ENCODE peak calls at places on chromosomes 16 and 17, in seven cellular contexts. H, W, I, N, S, R and J are unnamed samples. For H3K4me1, the result is how much of the 10 kb centered on the place peaks cover.

GRCh38 chr16:15732416-15732815 is 82.4 kb downstream of the NDE1 start:
- DNase-seq in S (no peak), I (no peak), H (no peak), W (no peak), R (no peak), N (no peak), J (no peak)

GRCh38 chr17:6069611-6070279 is 434 bp upstream of the WSCD1 start:
- DNase-seq in W (no peak), N (no peak), R (no peak), H (no peak), I (no peak), S (peak), J (no peak)

GRCh38 chr17:30819941-30820705 is 4.4 kb downstream of the CRLF3 start:
- DNase-seq in W (peak), S (no peak), H (no peak), I (no peak), R (no peak), N (no peak), J (no peak)

GRCh38 chr17:80246266-80246681 is 14.4 kb upstream of the RNF213 start:
- DNase-seq in R (peak), H (no peak), I (no peak), W (peak), S (no peak), N (no peak), J (no peak)

GRCh38 chr17:51120357-51120738 is 320 bp downstream of the SPAG9 start:
- DNase-seq in W (no peak), S (peak), H (peak), N (no peak), R (no peak), I (no peak), J (no peak)

GRCh38 chr16:64047207-64047606 is 1074.7 kb downstream of the CDH11 start:
- DNase-seq in I (no peak), H (no peak), N (no peak), S (no peak), W (no peak), R (no peak), J (no peak)

GRCh38 chr16:11367483-11367906 is 22.2 kb downstream of the RMI2 start:
- DNase-seq in W (no peak), S (no peak), H (no peak), R (no peak), N (no peak), I (no peak), J (no peak)

GRCh38 chr17:74860229-74860998 is 729 bp upstream of the GRIN2C start:
- DNase-seq in H (no peak), N (no peak), W (no peak), S (no peak), I (peak), R (no peak), J (no peak)

GRCh38 chr17:16378631-16379282 is 2.1 kb upstream of the UBB start:
- DNase-seq in S (peak), H (peak), N (no peak), I (no peak), W (peak), R (no peak), J (no peak)

GRCh38 chr17:47776330-47777197 is 43.5 kb downstream of the TBX21 start:
- DNase-seq in H (no peak), I (peak), S (peak), N (no peak), W (no peak), R (no peak), J (no peak)

GRCh38 chr17:4956493-4957061 is 5.7 kb downstream of the ENO3 start:
- DNase-seq in R (peak), W (no peak), S (no peak), H (no peak), N (no peak), I (peak), J (no peak)

GRCh38 chr17:56244268-56244890 is 91.1 kb downstream of the ANKFN1 start:
- DNase-seq in W (no peak), N (no peak), S (no peak), R (no peak), I (peak), H (no peak), J (no peak)

GRCh38 chr17:78437508-78438169 is 59.2 kb downstream of the PGS1 start:
- DNase-seq in W (no peak), I (no peak), N (no peak), R (no peak), H (no peak), S (no peak), J (no peak)

GRCh38 chr17:45703806-45704205 is 80.3 kb upstream of the CRHR1 start:
- DNase-seq in R (no peak), I (no peak), H (no peak), N (no peak), W (no peak), S (no peak), J (no peak)

GRCh38 chr17:73856585-73856984 is 212.3 kb upstream of the SDK2 start:
- DNase-seq in S (no peak), I (no peak), W (no peak), R (no peak), H (no peak), N (no peak), J (no peak)

GRCh38 chr17:39622380-39623006 is 4.3 kb upstream of the PPP1R1B start:
- DNase-seq in N (no peak), S (no peak), R (no peak), W (no peak), H (no peak), I (no peak), J (no peak)

GRCh38 chr17:41750866-41751265 is 16.4 kb upstream of the HAP1 start:
- DNase-seq in N (no peak), S (no peak), W (no peak), I (no peak), H (no peak), R (no peak), J (no peak)

GRCh38 chr17:82489117-82489516 is 30.4 kb upstream of the FOXK2 start:
- DNase-seq in I (no peak), N (no peak), H (no peak), S (no peak), R (no peak), W (no peak), J (peak)

GRCh38 chr16:71917900-71918299 is 22.6 kb downstream of the IST1 start:
- DNase-seq in S (no peak), W (no peak), R (no peak), I (no peak), H (no peak), N (no peak), J (no peak)

GRCh38 chr17:1714488-1714979 is 4.4 kb upstream of the TLCD2 start:
- DNase-seq in I (peak), W (peak), R (peak), S (peak), H (peak), N (no peak), J (peak)
- H3K4me3 ChIP-seq in I (peak), W (peak), R (peak), S (peak), H (peak), N (no peak), J (peak)

DNA sequence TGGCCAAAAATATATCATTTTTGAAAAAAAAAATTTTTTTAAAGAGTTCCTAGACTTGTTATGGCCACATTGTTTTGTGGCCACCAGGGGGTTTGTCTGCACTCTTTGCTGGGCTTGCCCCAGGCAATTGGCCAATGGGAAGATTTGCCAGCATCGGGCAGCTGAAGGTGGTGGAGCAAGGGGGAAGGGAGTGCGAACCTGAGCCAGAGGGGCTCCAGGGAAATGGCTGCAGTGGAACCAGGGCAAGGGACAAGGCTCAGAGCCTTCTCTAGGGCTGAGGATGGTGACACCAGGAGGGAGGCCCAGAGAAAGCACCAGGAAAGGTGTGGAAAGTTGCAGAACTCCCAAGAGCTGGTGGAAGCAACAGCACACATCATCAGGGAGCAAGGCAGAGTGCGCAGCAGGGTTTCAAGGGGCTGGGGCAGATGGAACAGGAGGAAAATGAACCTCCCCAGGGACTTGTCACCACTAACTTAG is 15.5 kb upstream of the CMIP start:
- DNase-seq in H (no peak), I (peak), S (peak), R (no peak), N (no peak), W (no peak), J (no peak)
- H3K4me1 ChIP-seq in H (under half), I (under half), S (under half), R (under half), N (under half), W (under half), J (under half)

DNA sequence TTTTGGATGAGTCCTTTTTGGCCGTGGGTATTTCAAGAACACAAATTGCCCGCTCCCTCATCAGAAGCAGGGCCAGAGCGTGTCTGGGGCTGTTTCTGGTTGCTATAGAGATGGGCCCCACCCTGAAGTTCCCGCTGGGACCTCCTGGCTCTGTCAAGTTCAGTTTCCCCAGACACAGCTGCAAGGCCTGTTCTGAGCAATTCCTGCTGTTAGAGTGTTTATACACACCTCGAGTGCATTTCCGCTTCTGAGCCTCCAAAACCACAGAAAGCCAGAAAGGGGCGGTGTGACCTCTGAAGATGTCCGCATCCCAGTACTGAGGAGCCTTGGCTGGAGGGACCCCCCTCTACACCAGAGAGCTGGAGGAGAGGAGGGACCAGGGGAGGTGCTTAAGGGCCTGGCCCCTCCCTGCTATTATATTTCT is 9.3 kb upstream of the WBP2 start:
- DNase-seq in R (no peak), S (peak), H (no peak), N (no peak), W (peak), I (peak), J (peak)
- H3K27ac ChIP-seq in R (peak), S (peak), H (peak), N (peak), W (peak), I (no peak), J (peak)

GRCh38 chr17:49315551-49315951 is 46.5 kb downstream of the ZNF652 start:
- DNase-seq in R (no peak), I (peak), N (peak), S (peak), W (peak), H (peak), J (peak)
- H3K4me3 ChIP-seq in R (no peak), I (no peak), N (no peak), S (no peak), W (no peak), H (no peak), J (no peak)

GRCh38 chr16:85635545-85636140 is 22.5 kb downstream of the GSE1 start:
- DNase-seq in I (no peak), S (no peak), N (no peak), R (no peak), H (no peak), W (no peak), J (no peak)
- H3K4me1 ChIP-seq in I (under half), S (under half), N (under half), R (under half), H (under half), W (under half), J (under half)

GRCh38 chr17:14417336-14417735 is 116.5 kb downstream of the HS3ST3B1 start:
- DNase-seq in H (no peak), S (no peak), I (no peak), W (no peak), R (no peak), N (no peak), J (no peak)
- H3K27ac ChIP-seq in H (no peak), S (no peak), I (no peak), W (no peak), R (no peak), N (no peak), J (no peak)

GRCh38 chr17:42985225-42985624 is 4.9 kb downstream of the RUNDC1 start:
- DNase-seq in S (no peak), I (no peak), R (no peak), W (no peak), H (no peak), N (no peak), J (no peak)

GRCh38 chr17:42989726-42990652 is 8.2 kb upstream of the RPL27 start:
- DNase-seq in R (no peak), W (no peak), N (no peak), S (no peak), I (no peak), H (no peak), J (no peak)

GRCh38 chr17:42992872-42993271 is 5.3 kb upstream of the RPL27 start:
- DNase-seq in I (no peak), R (no peak), S (no peak), W (no peak), H (peak), N (no peak), J (no peak)

GRCh38 chr17:42991471-42991870 is 6.7 kb upstream of the RPL27 start:
- DNase-seq in I (no peak), H (no peak), N (no peak), S (no peak), W (no peak), R (no peak), J (no peak)

DNA sequence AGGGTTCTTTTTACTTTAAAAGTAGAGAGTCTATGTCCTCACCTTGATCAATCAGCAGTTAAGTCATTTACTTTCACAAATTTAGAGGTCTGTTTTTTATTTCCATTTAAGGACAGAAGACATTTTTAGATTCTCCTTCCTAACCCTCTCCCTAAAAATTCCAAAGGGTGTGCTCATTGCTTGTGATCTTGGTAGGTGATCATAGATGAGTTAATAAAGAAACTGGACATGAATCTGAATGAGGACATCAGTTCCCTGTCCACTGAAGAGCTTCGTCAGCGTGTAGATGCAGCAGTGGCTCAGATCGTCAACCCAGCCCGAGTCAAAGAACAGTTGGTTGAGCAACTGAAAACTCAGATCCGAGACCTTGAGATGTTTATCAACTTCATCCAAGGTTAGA is 8.8 kb downstream of the RUNDC1 start:
- DNase-seq in W (no peak), S (no peak), R (no peak), N (no peak), H (no peak), I (no peak), J (no peak)
- H3K4me3 ChIP-seq in W (no peak), S (no peak), R (no peak), N (no peak), H (no peak), I (no peak), J (no peak)

DNA sequence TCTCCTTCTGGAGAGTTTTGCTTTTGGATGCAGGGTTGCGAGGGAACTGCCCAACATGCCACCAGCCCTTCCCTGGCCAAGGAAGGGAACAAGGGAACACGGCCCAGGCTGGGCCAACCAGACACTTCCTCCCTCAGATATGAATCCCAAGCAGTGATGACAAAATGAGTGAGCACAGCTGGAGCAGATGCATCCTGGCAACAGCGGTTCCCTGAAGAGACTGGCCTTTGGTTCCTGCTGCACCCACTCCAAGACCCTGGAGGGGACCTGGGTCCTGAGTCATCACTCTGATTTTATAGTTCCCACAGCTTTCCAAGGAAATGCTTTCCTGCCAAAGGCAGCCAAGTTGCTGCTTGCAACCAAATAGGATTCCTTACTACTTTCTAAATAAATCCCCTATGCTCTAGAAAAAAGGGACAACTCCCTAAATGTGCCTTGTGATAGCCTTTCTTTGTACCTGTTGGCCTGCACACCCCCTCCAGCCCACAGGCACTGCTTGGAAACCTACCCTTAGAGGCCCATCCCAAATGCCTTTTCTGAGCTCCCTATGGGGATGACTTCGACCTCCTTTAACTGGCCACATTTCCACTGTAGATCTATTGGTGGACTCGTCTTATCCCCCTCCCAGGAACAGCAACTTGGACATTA is 5.3 kb downstream of the ST3GAL2 start:
- DNase-seq in N (no peak), H (no peak), R (no peak), W (no peak), I (no peak), S (no peak), J (peak)
- H3K4me1 ChIP-seq in N (under half), H (under half), R (half or more), W (half or more), I (under half), S (under half), J (half or more)

GRCh38 chr16:67506468-67506867 is 22.2 kb upstream of the RIPOR1 start:
- DNase-seq in N (no peak), R (no peak), I (peak), S (no peak), H (no peak), W (no peak), J (no peak)
- H3K27ac ChIP-seq in N (peak), R (peak), I (no peak), S (no peak), H (no peak), W (peak), J (no peak)

GRCh38 chr16:14362774-14363371 is 267.2 kb downstream of the PARN start:
- DNase-seq in I (no peak), R (no peak), S (no peak), N (no peak), W (no peak), H (no peak), J (no peak)
- H3K4me3 ChIP-seq in I (no peak), R (no peak), S (no peak), N (no peak), W (no peak), H (no peak), J (no peak)